ENCODE peak calls at places on chromosomes 3 and 15, in seven cellular contexts. R, Y, J, B, O, Z and D are unnamed samples.

GRCh38 chr3:47916201-47916600 is 100.0 kb downstream of the MAP4 start:
- DNase-seq in R (no peak), Y (no peak), J (peak), B (no peak), O (no peak), Z (no peak), D (no peak)

GRCh38 chr3:173221010-173221409 is 80.0 kb upstream of the SPATA16 start:
- DNase-seq in R (no peak), Y (no peak), J (no peak), B (no peak), O (no peak), Z (no peak), D (no peak)

GRCh38 chr15:97961067-97961954 is 808 bp downstream of the ARRDC4 start:
- DNase-seq in R (peak), Y (peak), J (peak), B (peak), O (peak), Z (peak), D (peak)

GRCh38 chr3:129005526-129006303 is 4.6 kb downstream of the EFCC1 start:
- DNase-seq in R (peak), Y (no peak), J (peak), B (peak), O (no peak), Z (no peak), D (no peak)

GRCh38 chr3:45365060-45365459 is 23.3 kb upstream of the LARS2 start:
- DNase-seq in R (no peak), Y (no peak), J (no peak), B (no peak), O (no peak), Z (no peak), D (no peak)

GRCh38 chr15:42080585-42081462 is 13.5 kb downstream of the PLA2G4D start:
- DNase-seq in R (no peak), Y (no peak), J (no peak), B (no peak), O (peak), Z (peak), D (no peak)

GRCh38 chr3:124497487-124497886 is 232.8 kb upstream of the UMPS start:
- DNase-seq in R (no peak), Y (no peak), J (no peak), B (no peak), O (no peak), Z (no peak), D (no peak)

GRCh38 chr15:33844186-33844585 is 124.1 kb upstream of the CHRM5 start:
- DNase-seq in R (no peak), Y (no peak), J (no peak), B (no peak), O (no peak), Z (no peak), D (no peak)

GRCh38 chr15:75712668-75713337 is at the start of gene CSPG4:
- DNase-seq in R (peak), Y (peak), J (peak), B (peak), O (peak), Z (peak), D (peak)

GRCh38 chr3:124557433-124558232 is 172.6 kb upstream of the UMPS start:
- DNase-seq in R (peak), Y (no peak), J (no peak), B (no peak), O (no peak), Z (no peak), D (no peak)

GRCh38 chr3:115348951-115349745 is 202.1 kb upstream of the ZBTB20 start:
- DNase-seq in R (no peak), Y (no peak), J (no peak), B (no peak), O (no peak), Z (no peak), D (no peak)

GRCh38 chr3:56624725-56625124 is 58.3 kb downstream of the TASOR start:
- DNase-seq in R (no peak), Y (no peak), J (no peak), B (no peak), O (no peak), Z (no peak), D (no peak)

GRCh38 chr15:67753901-67754300 is 71.4 kb upstream of the SKOR1 start:
- DNase-seq in R (no peak), Y (no peak), J (no peak), B (no peak), O (no peak), Z (no peak), D (no peak)

GRCh38 chr15:35697549-35698299 is 151.8 kb upstream of the DPH6 start:
- DNase-seq in R (no peak), Y (no peak), J (peak), B (no peak), O (no peak), Z (no peak), D (no peak)
- TF ChIP-seq CTCF in R (no peak), Y (peak), J (peak), B (no peak), O (no peak), Z (no peak), D (no peak)

DNA sequence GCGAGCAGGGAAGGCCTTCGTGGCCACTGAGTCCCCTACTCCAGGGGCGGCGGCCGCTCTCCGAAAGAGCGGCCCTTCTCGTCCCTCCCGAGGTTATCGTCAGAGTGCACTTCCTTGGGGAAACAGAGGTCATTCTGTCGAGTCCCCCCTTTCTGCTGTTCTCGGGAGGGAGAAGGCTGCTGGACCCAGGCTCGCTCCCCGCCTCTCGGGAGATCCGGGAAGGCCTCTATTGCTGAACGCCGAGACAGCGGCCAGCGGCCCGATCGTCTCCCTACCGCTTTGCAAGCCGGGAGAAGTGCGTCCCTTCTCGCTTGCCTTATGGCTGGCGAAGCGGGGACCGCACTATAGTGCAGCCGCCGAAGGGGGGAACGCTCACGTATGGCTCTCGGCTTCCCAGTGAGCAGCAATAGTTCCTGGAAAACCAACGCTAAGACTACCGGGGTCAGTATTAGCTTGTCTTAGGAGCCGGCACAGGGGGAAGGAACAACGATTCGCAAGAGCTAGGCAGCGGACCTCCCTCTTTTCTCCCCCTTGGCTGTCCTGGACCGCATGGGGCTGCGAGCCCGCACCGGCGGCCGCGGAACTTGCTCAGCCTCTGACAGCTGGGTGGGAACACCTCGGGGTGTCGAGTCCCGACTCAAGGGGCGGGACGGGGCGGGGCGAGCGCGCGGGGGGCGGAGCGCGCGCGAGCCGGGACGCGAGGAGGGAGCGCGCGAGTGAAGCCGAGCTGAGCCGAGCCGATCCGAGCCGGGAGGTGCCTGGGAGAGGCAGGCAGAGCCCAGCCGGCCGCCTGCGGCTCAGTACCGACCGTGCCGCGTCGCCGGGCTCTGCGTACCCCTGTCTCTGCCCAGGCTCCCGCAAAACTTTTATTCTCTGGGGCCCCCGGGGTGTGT is 930 bp upstream of the PPM1L start:
- DNase-seq in R (peak), Y (peak), J (peak), B (peak), O (peak), Z (peak), D (peak)
- TF ChIP-seq POLR2A in R (peak), Y (peak), J (peak), B (peak), O (peak), Z (peak), D (peak)

GRCh38 chr3:167729591-167729990 is 5.1 kb downstream of the PDCD10 start:
- DNase-seq in R (no peak), Y (no peak), J (no peak), B (no peak), O (no peak), Z (no peak), D (no peak)

GRCh38 chr3:167731393-167731792 is 3.3 kb downstream of the PDCD10 start:
- DNase-seq in R (no peak), Y (no peak), J (no peak), B (no peak), O (no peak), Z (no peak), D (no peak)

GRCh38 chr3:167733961-167734497 is 663 bp downstream of the PDCD10 start:
- DNase-seq in R (no peak), Y (no peak), J (no peak), B (no peak), O (no peak), Z (no peak), D (no peak)

GRCh38 chr3:167734498-167735232 is at the start of gene PDCD10:
- DNase-seq in R (peak), Y (peak), J (peak), B (peak), O (peak), Z (peak), D (peak)

DNA sequence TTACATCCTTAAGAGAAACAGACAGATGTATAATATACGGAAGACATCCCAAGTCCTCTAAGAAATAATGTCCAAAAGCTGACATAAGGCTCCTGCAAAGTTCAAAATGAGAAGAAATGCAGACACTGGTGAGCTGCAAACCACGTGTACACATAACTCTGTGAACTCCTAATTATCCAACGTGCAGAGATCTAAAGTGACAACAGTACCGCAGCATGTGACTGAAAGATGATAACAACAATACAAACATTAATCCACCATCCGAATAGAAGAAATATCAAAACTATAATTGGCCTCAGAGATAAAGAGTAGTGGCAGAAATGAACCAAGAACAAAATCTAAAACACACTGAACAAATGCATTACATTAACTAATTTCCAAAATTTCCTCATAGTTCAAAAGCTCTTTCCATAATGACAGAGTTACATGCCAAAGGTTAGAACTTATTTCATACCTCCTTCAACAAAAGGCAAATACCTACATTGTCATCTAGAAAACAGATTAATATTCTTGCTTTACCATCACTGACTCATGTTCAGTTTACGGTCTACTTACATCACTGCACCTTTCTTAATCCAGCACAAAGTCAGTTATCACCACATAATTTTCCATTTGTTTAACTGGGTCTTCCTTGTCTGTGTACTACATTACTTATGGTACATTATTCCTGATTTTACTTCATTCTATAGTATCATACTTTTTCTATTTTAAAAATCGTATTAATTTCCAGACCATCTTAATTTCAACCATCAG is 2.2 kb downstream of the PDCD10 start:
- DNase-seq in R (no peak), Y (no peak), J (no peak), B (no peak), O (no peak), Z (no peak), D (no peak)
- H3K4me3 ChIP-seq in R (no peak), Y (peak), J (no peak), B (no peak), O (no peak), Z (no peak), D (no peak)

DNA sequence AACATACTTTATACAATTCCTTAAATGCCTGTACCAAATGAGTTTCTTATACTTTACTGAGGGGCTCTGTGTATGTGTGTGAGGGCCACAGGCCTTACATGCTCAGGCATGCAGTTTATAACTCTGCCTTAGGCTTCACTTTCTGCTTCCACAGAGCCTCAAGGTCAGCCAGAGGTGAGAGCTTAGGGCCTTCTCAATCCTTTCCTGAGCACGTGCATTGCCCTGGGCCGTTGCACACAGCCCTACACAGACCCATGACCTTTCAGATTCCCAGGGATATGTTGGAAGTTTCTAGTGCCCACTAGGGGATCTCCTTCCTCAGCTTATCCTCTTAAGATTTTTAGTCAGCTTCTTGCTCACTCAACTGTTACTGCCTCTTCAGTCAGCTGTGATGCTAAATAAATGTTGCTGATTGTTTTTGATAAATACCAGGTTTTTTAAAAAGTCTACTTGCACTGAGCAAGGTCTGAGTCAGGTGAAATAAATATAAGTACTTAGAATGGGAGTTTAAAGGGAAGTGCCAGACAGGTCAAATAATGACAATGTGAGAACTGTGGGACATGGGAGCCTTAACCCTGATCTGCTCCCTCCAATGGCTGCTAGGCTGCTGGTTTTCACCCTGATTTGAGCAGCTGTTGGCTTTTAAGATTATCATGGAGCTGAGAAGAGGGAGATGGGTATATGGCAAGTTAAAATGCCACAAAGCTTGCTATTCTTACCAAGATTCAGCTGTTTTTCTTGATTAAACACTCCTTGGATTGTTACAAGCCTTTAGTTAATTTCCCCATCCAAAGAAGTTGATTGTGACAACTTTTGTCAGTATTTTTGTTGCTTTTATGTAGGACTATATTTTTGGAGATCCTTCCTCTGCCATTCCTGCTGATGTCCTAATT is 169.5 kb downstream of the PLD1 start:
- DNase-seq in R (no peak), Y (no peak), J (no peak), B (no peak), O (no peak), Z (no peak), D (peak)
- TF ChIP-seq CTCF in R (no peak), Y (peak), J (no peak), B (no peak), O (no peak), Z (no peak), D (no peak)

DNA sequence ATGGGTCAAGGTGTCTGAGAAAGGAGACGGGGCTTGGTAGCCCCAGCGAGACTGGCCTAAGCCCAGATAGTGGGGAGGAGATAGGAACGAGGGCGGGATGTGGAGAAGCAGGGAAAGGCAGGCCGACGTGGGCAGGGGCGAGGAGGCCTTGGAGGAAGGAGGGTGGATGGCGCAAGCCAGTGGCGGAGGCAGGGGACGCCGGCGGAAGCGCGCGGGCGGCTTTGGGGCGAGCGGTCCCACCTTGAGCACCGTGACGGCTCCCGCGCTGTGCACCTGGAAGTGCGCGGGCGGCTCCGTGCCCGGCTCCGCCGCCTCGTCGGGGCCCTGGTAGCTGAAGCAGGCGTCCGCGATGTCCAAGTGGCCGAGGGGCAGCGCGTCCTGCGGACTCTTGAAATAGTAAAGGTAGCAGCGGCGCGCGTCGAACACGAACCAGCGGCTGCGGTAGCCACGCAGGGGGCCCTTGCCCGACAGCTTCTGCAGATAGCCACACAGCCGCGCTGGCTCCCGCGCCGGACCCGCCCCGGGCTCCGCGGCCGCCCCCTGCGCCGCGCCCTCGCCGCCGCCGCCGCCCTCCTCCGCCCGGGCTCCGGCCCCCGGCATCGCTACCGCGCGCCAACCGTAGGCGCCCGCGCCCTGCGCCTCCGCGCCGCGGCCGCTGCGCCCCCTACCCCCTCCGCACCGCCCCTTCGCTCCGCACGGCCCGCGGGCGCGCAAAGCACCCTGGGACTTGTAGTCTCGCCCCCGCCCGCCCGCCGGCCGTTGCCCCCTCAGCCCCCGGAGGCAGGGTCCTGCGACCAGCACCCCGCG is at the start of gene TBC1D2B:
- DNase-seq in R (peak), Y (peak), J (peak), B (peak), O (peak), Z (peak), D (no peak)
- TF ChIP-seq POLR2A in R (peak), Y (no peak), J (no peak), B (no peak), O (no peak), Z (no peak), D (no peak)

GRCh38 chr15:70033529-70034140 is 64.1 kb downstream of the TLE3 start:
- DNase-seq in R (no peak), Y (no peak), J (no peak), B (peak), O (peak), Z (no peak), D (no peak)

GRCh38 chr15:70031680-70032079 is 66.0 kb downstream of the TLE3 start:
- DNase-seq in R (no peak), Y (no peak), J (no peak), B (no peak), O (no peak), Z (no peak), D (no peak)

GRCh38 chr15:70034141-70034540 is 63.6 kb downstream of the TLE3 start:
- DNase-seq in R (no peak), Y (no peak), J (no peak), B (no peak), O (no peak), Z (no peak), D (no peak)

GRCh38 chr15:70032509-70032908 is 65.2 kb downstream of the TLE3 start:
- DNase-seq in R (no peak), Y (no peak), J (no peak), B (peak), O (peak), Z (no peak), D (no peak)

DNA sequence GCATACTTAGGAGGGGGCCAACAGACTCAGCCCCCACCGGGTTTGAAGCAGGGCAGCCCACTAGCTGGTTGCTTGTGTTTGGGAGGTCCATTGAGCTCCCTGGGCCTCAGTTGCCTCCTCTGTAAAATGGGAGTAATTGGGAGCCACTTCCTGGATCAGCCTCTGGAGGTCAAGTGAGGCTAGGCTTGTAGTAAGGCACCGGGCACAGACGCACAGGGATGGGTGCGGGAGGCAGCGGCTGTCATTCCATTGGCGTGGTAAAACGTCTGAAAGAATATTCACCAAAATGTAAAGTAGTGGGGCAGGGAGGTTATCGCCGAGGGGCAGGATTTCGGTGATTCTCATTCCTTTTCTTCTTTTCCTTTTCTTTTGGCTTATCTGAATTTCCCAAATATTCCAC is 64.6 kb downstream of the TLE3 start:
- DNase-seq in R (no peak), Y (no peak), J (no peak), B (no peak), O (peak), Z (no peak), D (no peak)
- H3K4me3 ChIP-seq in R (no peak), Y (no peak), J (no peak), B (no peak), O (no peak), Z (no peak), D (no peak)

DNA sequence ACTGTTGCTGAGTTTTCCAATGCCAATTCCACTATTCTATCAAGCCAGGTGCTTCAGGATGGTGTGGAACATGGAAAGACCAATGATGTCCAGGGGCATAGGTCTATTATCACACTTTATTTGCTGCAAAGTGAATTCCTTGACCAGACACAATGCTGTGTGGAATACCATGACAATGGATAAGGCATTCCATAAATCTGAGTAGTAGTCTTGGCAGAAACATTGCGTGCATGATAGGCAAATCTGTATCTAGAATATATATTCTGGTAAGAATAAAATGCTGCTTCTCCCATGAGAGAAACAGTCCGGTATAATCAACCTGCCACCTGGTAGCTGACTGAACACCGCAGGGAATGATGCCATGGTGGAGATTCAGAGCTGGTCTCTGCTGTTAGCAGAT is 70.0 kb upstream of the ALDH1A3 start:
- DNase-seq in R (no peak), Y (no peak), J (no peak), B (no peak), O (no peak), Z (no peak), D (no peak)
- TF ChIP-seq CTCF in R (no peak), Y (no peak), J (no peak), B (no peak), O (no peak), Z (no peak), D (no peak)